ENCODE peak calls at places on chromosomes 7 and 10, in seven cellular contexts. X is activated gamma-delta T cell treated with Interleukin-2 at 50 U/mL for 16 hours, I is suprapubic skin, E is skeletal muscle cell, F is fibroblast of pulmonary artery, A is MM.1S, H is HTR-8/SVneo. U is an unnamed sample.

GRCh38 chr7:5652829-5653228 is 128.6 kb downstream of the RNF216 start:
- DNase-seq in X (no peak), I (no peak), E (no peak), F (no peak), A (no peak), H (no peak), U (no peak)

GRCh38 chr7:154578351-154578750 is 424.6 kb downstream of the PAXIP1 start:
- DNase-seq in X (no peak), I (no peak), E (no peak), F (no peak), A (no peak), H (no peak), U (no peak)

GRCh38 chr10:128103229-128103714 is 23.0 kb downstream of the MKI67 start:
- DNase-seq in X (peak), I (no peak), E (no peak), F (no peak), A (no peak), H (no peak), U (no peak)

GRCh38 chr10:77836299-77836820 is 90.2 kb downstream of the DLG5 start:
- DNase-seq in X (peak), I (no peak), E (no peak), F (peak), A (peak), H (no peak), U (peak)

GRCh38 chr7:141585592-141586510 is 34.6 kb downstream of the AGK start:
- DNase-seq in X (no peak), I (no peak), E (peak), F (peak), A (no peak), H (peak), U (no peak)

GRCh38 chr7:75762350-75762917 is 9.6 kb downstream of the CCL26 start:
- DNase-seq in X (no peak), I (no peak), E (peak), F (peak), A (peak), H (peak), U (peak)

GRCh38 chr7:141012044-141012685 is 2.6 kb downstream of the MRPS33 start:
- DNase-seq in X (peak), I (no peak), E (peak), F (peak), A (peak), H (peak), U (peak)

GRCh38 chr7:129553861-129554530 is 51.7 kb downstream of the SMKR1 start:
- DNase-seq in X (peak), I (no peak), E (peak), F (no peak), A (no peak), H (peak), U (peak)

GRCh38 chr7:41033526-41033925 is 669.4 kb downstream of the INHBA start:
- DNase-seq in X (no peak), I (no peak), E (no peak), F (no peak), A (no peak), H (no peak), U (no peak)

GRCh38 chr7:52741670-52742069 is 293.8 kb upstream of the POM121L12 start:
- DNase-seq in X (no peak), I (no peak), E (no peak), F (no peak), A (no peak), H (no peak), U (no peak)

GRCh38 chr7:24245362-24245761 is 38.6 kb upstream of the NPY start:
- DNase-seq in X (no peak), I (no peak), E (no peak), F (no peak), A (peak), H (no peak), U (no peak)

GRCh38 chr10:8331387-8331786 is 276.9 kb downstream of the GATA3 start:
- DNase-seq in X (peak), I (no peak), E (no peak), F (no peak), A (no peak), H (no peak), U (no peak)

GRCh38 chr7:112449353-112449752 is 907 bp upstream of the IFRD1 start:
- DNase-seq in X (peak), I (no peak), E (no peak), F (no peak), A (no peak), H (no peak), U (peak)

GRCh38 chr10:119634219-119634544 is 17.0 kb upstream of the BAG3 start:
- DNase-seq in X (no peak), I (no peak), E (no peak), F (peak), A (no peak), H (no peak), U (no peak)

GRCh38 chr7:19932549-19933249 is 159.3 kb upstream of the TMEM196 start:
- DNase-seq in X (no peak), I (no peak), E (no peak), F (no peak), A (no peak), H (no peak), U (no peak)